ENCODE peak calls at places on chromosomes 16 and 17, in four cellular contexts. J, D, U and G are unnamed samples.

GRCh38 chr16:30658731-30659506 is 688 bp downstream of the FBRS start:
- DNase-seq in U (no peak), J (peak), D (peak), G (peak)

GRCh38 chr17:66675273-66675990 is 159.5 kb upstream of the CACNG5 start:
- DNase-seq in U (no peak), D (no peak), J (no peak), G (no peak)

GRCh38 chr17:16363749-16364536 is 10.7 kb upstream of the CENPV start:
- DNase-seq in J (peak), U (peak), D (peak), G (peak)

GRCh38 chr16:67104061-67104460 is 5.7 kb upstream of the PHAF1 start:
- DNase-seq in U (peak), D (peak), J (no peak), G (peak)

GRCh38 chr16:73068546-73069401 is 20.8 kb upstream of the ZFHX3 start:
- DNase-seq in D (peak), U (no peak), J (no peak), G (no peak)

GRCh38 chr17:4532860-4533521 is 22.2 kb downstream of the MYBBP1A start:
- DNase-seq in U (no peak), D (no peak), J (no peak), G (no peak)

GRCh38 chr17:3892095-3892998 is 506 bp downstream of the CAMKK1 start:
- DNase-seq in J (no peak), D (peak), U (peak), G (peak)

GRCh38 chr16:19595043-19595767 is 39.7 kb downstream of the VPS35L start:
- DNase-seq in U (no peak), J (no peak), D (no peak), G (no peak)

GRCh38 chr17:33233855-33234228 is 59.3 kb downstream of the ASIC2 start:
- DNase-seq in J (no peak), D (no peak), U (no peak), G (no peak)

GRCh38 chr17:17152385-17152784 is 53.7 kb downstream of the PLD6 start:
- DNase-seq in D (no peak), U (no peak), J (no peak), G (no peak)

GRCh38 chr17:27333410-27333980 is 39.6 kb downstream of the WSB1 start:
- DNase-seq in J (no peak), D (no peak), U (peak), G (no peak)

GRCh38 chr17:27336217-27336616 is 42.3 kb downstream of the WSB1 start:
- DNase-seq in U (peak), D (no peak), J (no peak), G (no peak)

GRCh38 chr17:27332052-27332403 is 38.1 kb downstream of the WSB1 start:
- DNase-seq in D (no peak), J (no peak), U (no peak), G (no peak)

GRCh38 chr17:27329146-27329805 is 35.4 kb downstream of the WSB1 start:
- DNase-seq in D (no peak), J (no peak), U (no peak), G (peak)

DNA sequence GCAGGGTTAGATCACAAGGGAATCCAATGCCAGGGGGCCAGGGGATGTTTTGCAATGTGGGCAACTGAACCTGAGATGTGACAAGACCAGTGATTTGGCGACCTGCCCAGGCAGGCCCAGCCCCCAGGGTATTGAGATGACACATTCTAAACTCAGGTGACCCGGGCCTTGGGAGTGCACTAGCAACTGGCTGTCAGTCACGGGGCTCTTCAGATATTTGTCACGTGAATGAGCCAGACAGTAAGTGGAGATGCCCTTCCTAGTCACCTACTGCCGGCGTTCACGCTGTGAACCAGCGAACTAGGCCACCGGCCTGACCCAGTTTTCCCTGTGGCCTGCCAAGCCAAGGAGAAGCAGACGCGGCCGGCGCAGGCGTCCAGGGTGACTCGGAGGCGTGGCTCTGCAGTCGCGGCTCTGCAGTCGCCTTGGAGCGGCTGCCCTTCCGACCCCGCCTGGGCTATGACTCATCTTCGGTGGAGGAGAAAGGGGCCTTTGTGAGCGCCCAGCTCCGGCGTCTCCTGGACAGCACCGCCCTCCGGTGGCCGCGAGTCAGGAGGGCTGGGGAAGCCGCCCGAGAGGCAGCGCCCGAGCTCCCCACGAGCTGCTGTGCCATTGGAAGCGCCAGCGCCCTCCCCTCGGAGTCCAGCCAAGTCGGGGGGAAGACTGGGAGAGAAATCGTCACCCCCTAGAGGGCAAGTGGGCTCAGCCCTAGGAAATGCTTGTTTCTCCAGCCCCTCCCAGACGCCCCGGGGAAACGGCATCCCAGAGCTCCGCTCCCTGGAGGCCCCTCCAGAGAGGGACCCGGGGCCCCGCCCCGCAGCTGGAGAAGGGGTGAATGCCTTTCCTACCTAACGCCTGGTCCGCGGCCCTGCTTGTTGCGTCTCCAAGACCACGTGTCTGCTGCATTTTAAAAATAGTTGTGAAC is 38.8 kb downstream of the WSB1 start:
- DNase-seq in U (peak), D (peak), J (peak), G (peak)
- TF ChIP-seq EP300 in U (peak), D (peak), J (peak), G (no peak)

GRCh38 chr17:40286473-40286872 is 1.2 kb upstream of the CDC6 start:
- DNase-seq in J (no peak), D (peak), U (no peak), G (no peak)

GRCh38 chr17:40284085-40284713 is 3.5 kb upstream of the CDC6 start:
- DNase-seq in J (no peak), U (no peak), D (no peak), G (no peak)

GRCh38 chr17:40287159-40287493 is 553 bp upstream of the CDC6 start:
- DNase-seq in J (no peak), U (no peak), D (no peak), G (no peak)

GRCh38 chr17:40281663-40282062 is 6.0 kb upstream of the CDC6 start:
- DNase-seq in D (no peak), U (no peak), J (no peak), G (no peak)

DNA sequence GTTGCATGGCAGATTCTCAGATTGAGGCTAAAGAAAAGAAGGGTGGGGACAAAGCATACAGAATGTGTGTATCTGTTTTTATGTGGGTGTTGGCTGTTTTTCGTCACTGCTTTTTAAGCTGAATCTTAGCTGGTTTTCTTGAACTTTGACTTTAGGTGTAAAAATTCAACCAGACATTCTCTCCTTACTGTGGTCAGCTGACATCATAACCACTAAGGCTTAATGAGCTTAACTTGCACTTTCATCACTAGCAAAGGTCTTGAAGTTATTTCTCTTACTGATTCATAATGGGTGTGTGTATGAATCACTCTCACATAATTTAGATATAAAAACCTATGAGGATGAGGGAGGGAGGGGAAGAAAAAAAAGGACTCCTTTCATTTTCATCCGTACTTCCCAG is 4.0 kb upstream of the CDC6 start:
- DNase-seq in U (no peak), D (no peak), J (no peak), G (no peak)
- TF ChIP-seq SRF in U (no peak), D (no peak), J (no peak), G (no peak)

GRCh38 chr16:88804173-88804551 is 573 bp downstream of the CDT1 start:
- DNase-seq in D (no peak), U (no peak), J (no peak), G (no peak)
- TF ChIP-seq EP300 in D (no peak), U (no peak), J (no peak), G (no peak)

GRCh38 chr16:3842994-3843393 is 37.5 kb downstream of the CREBBP start:
- DNase-seq in J (no peak), U (no peak), D (no peak), G (no peak)
- TF ChIP-seq SRF in J (no peak), U (no peak), D (no peak), G (no peak)